ENCODE peak calls at places on chromosomes 11 and 22, in seven cellular contexts. D is esophagus muscularis mucosa, J is left lung, Z is heart left ventricle, B is heart right ventricle, V is fibroblast of lung, P is Caco-2. K is an unnamed sample.

GRCh38 chr11:112226062-112226921 is at the start of gene PTS:
- DNase-seq in P (peak), V (peak), D (peak), Z (peak), B (peak), J (peak), K (peak)

GRCh38 chr11:128291835-128292234 is 295.5 kb downstream of the ETS1 start:
- DNase-seq in V (no peak), Z (no peak), P (no peak), J (no peak), D (no peak), B (no peak), K (no peak)

GRCh38 chr22:34036936-34037335 is 116.7 kb upstream of the LARGE1 start:
- DNase-seq in V (no peak), B (no peak), Z (no peak), J (no peak), D (peak), P (no peak), K (no peak)

GRCh38 chr11:66326261-66327111 is 9.6 kb upstream of the CD248 start:
- DNase-seq in P (no peak), B (peak), V (peak), D (no peak), J (no peak), Z (peak), K (peak)

GRCh38 chr11:74357449-74357848 is 40.8 kb downstream of the PGM2L1 start:
- DNase-seq in Z (no peak), V (no peak), J (no peak), D (no peak), P (no peak), B (no peak), K (no peak)

GRCh38 chr22:29043906-29044575 is 17.6 kb downstream of the C22orf31 start:
- DNase-seq in B (no peak), V (peak), J (no peak), Z (no peak), D (no peak), P (no peak), K (peak)

GRCh38 chr11:73520358-73521061 is 77.4 kb downstream of the FAM168A start:
- DNase-seq in B (no peak), Z (no peak), D (no peak), J (no peak), P (no peak), V (no peak), K (peak)

GRCh38 chr11:76236092-76237026 is 30.1 kb upstream of the WNT11 start:
- DNase-seq in Z (peak), D (no peak), B (peak), J (peak), P (peak), V (peak), K (peak)

GRCh38 chr22:20395181-20395896 is 1.4 kb downstream of the ZNF74 start:
- DNase-seq in Z (no peak), D (peak), B (no peak), P (no peak), J (no peak), V (no peak), K (no peak)

GRCh38 chr11:57800444-57801184 is 39.0 kb downstream of the CTNND1 start:
- DNase-seq in Z (no peak), P (peak), V (peak), J (no peak), B (no peak), D (no peak), K (peak)

GRCh38 chr11:12756101-12756500 is 81.9 kb downstream of the TEAD1 start:
- DNase-seq in P (no peak), B (no peak), D (no peak), Z (no peak), V (no peak), J (no peak), K (no peak)
- H3K4me3 ChIP-seq in P (no peak), B (no peak), D (no peak), Z (no peak), V (no peak), J (no peak), K (no peak)

DNA sequence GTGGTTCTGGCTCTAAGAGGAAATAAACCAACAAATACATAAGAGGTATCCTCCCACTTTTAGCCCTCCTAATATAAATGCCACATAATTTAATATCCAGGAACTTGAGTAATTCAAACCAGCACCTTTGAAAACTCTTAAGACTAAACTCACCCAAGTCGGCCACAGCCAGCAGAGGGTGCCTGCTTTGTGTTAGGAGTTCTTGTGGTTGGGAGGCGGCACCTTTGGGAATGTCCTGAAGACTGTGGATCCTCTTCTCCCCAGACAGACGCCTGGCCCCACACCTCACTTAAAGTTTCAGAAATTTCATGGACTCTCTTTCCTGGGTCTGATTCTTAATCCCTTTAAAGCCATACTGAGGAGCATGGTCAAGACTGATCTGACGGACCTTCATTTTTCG is 169.0 kb downstream of the TBC1D22A start:
- DNase-seq in B (no peak), D (no peak), V (peak), Z (no peak), P (peak), J (no peak), K (peak)
- TF ChIP-seq CTCF in B (no peak), D (no peak), V (no peak), Z (no peak), P (peak), J (no peak), K (peak)

DNA sequence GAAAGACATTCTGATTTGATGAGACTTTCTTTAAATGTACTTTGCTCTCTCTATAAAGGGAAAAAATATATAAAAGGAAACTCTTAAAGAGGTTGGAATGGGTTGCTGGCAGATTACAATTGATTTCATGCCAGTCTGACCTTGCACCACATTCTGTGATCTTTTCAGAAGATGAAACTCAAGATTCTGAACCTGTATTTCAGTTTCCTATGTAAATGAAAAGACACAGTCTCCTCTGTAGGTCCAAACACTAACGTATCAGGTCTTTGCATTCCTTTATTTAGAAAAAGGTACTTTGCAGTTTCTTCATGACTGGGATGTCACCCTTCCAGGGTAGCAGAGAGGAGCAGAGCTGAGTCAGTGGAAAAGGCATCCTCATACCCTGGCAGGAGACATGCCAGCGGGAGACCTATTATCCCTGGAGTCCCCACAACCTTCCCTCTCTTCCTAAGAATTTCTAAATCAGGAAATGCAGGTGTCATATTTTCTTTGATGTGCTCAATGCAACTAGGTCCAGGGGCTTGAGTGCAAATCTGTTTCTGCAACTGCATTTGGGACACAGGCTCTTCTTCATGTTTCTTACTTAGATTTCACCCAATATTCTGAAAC is 282.6 kb downstream of the CADM1 start:
- DNase-seq in D (no peak), B (no peak), P (no peak), J (no peak), Z (no peak), V (no peak), K (no peak)
- H3K4me3 ChIP-seq in D (no peak), B (no peak), P (no peak), J (no peak), Z (no peak), V (no peak), K (no peak)

GRCh38 chr11:29328961-29329441 is 687.8 kb downstream of the KCNA4 start:
- DNase-seq in Z (no peak), V (peak), P (peak), B (no peak), D (no peak), J (no peak), K (peak)
- TF ChIP-seq CTCF in Z (peak), V (peak), P (peak), B (peak), D (no peak), J (no peak), K (peak)

GRCh38 chr11:90135016-90135415 is 553 bp downstream of the NAALAD2 start:
- DNase-seq in P (no peak), J (no peak), Z (no peak), V (no peak), D (no peak), B (no peak), K (no peak)
- H3K4me3 ChIP-seq in P (peak), J (peak), Z (peak), V (peak), D (peak), B (peak), K (peak)

GRCh38 chr11:2592559-2593392 is 107.0 kb downstream of the KCNQ1OT1 start:
- DNase-seq in V (no peak), D (peak), Z (no peak), J (peak), B (peak), P (no peak), K (no peak)

GRCh38 chr11:2590131-2590950 is 109.5 kb downstream of the KCNQ1OT1 start:
- DNase-seq in P (no peak), D (peak), J (peak), B (no peak), V (no peak), Z (no peak), K (no peak)

GRCh38 chr11:2593393-2593950 is 106.3 kb downstream of the KCNQ1OT1 start:
- DNase-seq in J (peak), V (no peak), B (no peak), P (no peak), D (peak), Z (no peak), K (no peak)

GRCh38 chr11:2590951-2591754 is 108.6 kb downstream of the KCNQ1OT1 start:
- DNase-seq in J (peak), Z (peak), P (no peak), B (peak), V (no peak), D (peak), K (no peak)

DNA sequence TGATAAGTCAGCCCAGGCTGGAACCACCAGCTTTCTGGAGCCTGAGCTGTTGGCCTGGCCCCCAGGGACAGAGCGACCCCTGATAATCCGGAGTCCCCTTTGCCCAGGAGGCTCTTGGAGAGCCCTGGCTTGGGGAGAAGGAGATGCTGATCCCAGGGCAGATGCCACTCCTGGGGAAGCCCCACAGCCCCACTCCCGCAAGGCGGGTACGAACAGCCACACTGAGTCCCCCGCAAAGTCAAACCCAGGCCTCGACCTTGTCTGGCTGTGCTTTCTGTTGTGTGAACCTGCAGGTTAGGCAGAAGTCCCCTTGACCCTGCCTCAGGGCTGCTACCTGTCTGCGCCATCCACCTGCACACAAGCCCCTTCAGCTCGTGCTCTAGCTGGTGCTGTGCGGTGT is 108.0 kb downstream of the KCNQ1OT1 start:
- DNase-seq in P (no peak), J (no peak), D (no peak), B (peak), Z (no peak), V (no peak), K (no peak)
- TF ChIP-seq CTCF in P (no peak), J (no peak), D (no peak), B (no peak), Z (no peak), V (no peak), K (no peak)

GRCh38 chr11:1672613-1673400 is 24.2 kb upstream of the KRTAP5-6 start:
- DNase-seq in B (no peak), V (no peak), Z (no peak), P (no peak), J (no peak), D (no peak), K (no peak)
- H3K4me3 ChIP-seq in B (no peak), V (no peak), Z (no peak), P (no peak), J (no peak), D (no peak), K (no peak)

DNA sequence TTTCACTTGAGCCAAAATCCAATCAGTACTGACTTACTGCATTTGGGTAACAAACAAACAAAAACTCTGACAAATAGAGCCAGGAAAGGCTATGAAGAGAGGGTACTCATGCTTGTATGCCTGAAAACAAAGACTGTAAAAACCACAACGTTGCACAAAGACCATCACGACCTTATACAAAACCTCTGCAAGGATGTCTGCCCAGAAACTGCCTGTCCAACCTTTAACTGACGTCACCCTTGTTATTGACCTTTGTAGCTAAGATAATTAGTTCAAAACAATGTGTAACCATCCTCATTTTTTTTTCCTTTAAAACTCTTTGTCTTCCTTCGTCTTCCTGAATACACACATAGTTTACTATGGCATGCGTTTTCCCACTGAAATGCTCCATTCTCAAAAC is 827 bp upstream of the CREBZF start:
- DNase-seq in D (no peak), B (no peak), Z (no peak), P (no peak), V (peak), J (no peak), K (no peak)
- TF ChIP-seq CTCF in D (no peak), B (no peak), Z (no peak), P (no peak), V (no peak), J (no peak), K (no peak)